ENCODE peak calls at places on chromosomes 6 and 20, in six cellular contexts. R is neuronal stem cell, Q is IMR-90, U is PC-9, N is astrocyte, Y is fibroblast of lung. X is an unnamed sample.

GRCh38 chr6:149938571-149939462 is 3.0 kb upstream of the ULBP2 start:
- DNase-seq in Y (no peak), R (no peak), U (no peak), Q (no peak), N (no peak), X (peak)

GRCh38 chr6:132128424-132128823 is 177.3 kb upstream of the CCN2 start:
- DNase-seq in R (no peak), Y (peak), Q (peak), U (no peak), N (no peak), X (no peak)

GRCh38 chr6:14754636-14755513 is 491.0 kb upstream of the JARID2 start:
- DNase-seq in N (no peak), Q (no peak), Y (no peak), U (no peak), R (no peak), X (no peak)

GRCh38 chr6:39430968-39431523 is 108.5 kb upstream of the KCNK16 start:
- DNase-seq in R (no peak), Q (no peak), Y (no peak), U (no peak), N (no peak), X (no peak)

GRCh38 chr6:45933855-45934254 is 81.8 kb downstream of the CLIC5 start:
- DNase-seq in R (no peak), U (no peak), Y (no peak), Q (no peak), N (peak), X (no peak)

GRCh38 chr20:52207020-52207810 is 15.6 kb upstream of the ZFP64 start:
- DNase-seq in Y (no peak), N (no peak), U (no peak), R (no peak), Q (no peak), X (no peak)

GRCh38 chr6:97473979-97474378 is 191.0 kb upstream of the MMS22L start:
- DNase-seq in U (no peak), R (no peak), Y (no peak), N (peak), Q (no peak), X (peak)

GRCh38 chr20:12153616-12154015 is 235.9 kb downstream of the BTBD3 start:
- DNase-seq in N (peak), Q (peak), Y (peak), U (no peak), R (no peak), X (no peak)

GRCh38 chr20:43748274-43748673 is 21.5 kb upstream of the GTSF1L start:
- DNase-seq in Q (peak), Y (peak), U (no peak), R (no peak), N (no peak), X (no peak)

DNA sequence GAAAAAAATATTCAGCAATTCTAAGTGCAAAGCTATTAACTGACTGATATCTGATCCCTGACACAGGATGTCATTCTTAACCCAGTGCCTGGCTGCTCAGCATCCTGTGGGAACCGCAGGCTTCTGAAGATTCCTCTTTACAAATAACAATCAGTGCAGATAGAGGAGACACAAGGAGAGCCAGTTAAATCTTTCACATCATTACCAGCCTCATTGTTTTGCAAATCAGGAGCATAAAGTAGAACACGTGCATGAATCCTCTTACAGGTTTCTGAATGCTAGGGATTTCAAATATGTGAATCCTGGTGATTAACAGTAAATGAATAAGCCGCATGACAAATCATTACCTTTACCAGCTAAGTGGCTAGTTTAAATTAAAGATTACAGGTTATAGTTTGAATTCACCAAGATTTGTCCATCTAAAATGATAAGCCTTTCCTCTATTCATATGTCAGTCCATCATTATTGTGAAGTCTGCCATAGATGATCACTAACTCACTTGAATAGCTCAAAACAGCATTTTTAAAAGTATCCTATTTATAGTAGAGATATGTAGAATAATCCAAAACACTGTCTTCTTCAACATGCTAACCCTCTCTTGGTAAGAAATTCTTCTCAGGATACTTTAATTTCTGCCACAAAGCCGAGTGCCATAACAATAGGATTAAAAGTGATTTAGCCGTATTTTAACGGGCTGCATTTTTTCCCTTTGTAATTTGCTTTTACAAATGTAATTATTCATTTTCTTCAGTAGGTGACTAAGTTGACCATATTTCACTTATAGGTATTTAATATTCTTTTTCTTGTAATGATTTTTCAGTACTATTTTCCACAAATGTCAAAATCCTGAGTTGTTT is 367.3 kb upstream of the EPHA7 start:
- DNase-seq in U (no peak), N (no peak), R (peak), Q (no peak), Y (no peak), X (no peak)
- H3K27ac ChIP-seq in U (no peak), N (no peak), R (no peak), Q (no peak), Y (no peak), X (no peak)

GRCh38 chr20:38109025-38109541 is 56.0 kb downstream of the TGM2 start:
- DNase-seq in R (no peak), U (no peak), Y (peak), N (peak), Q (peak), X (no peak)
- H2AFZ ChIP-seq in R (no peak), U (no peak), Y (no peak), N (no peak), Q (no peak), X (no peak)

GRCh38 chr6:3001773-3002293 is 2.1 kb downstream of the NQO2 start:
- DNase-seq in Q (peak), R (no peak), Y (peak), N (peak), U (peak), X (peak)

GRCh38 chr6:2993755-2994317 is 5.9 kb upstream of the NQO2 start:
- DNase-seq in Y (no peak), Q (no peak), U (no peak), R (no peak), N (no peak), X (no peak)

GRCh38 chr6:3001146-3001772 is 1.6 kb downstream of the NQO2 start:
- DNase-seq in U (no peak), R (no peak), Q (no peak), N (no peak), Y (no peak), X (no peak)

GRCh38 chr6:2999621-3000455 is at the start of gene NQO2:
- DNase-seq in N (peak), R (peak), Y (peak), U (peak), Q (peak), X (peak)

DNA sequence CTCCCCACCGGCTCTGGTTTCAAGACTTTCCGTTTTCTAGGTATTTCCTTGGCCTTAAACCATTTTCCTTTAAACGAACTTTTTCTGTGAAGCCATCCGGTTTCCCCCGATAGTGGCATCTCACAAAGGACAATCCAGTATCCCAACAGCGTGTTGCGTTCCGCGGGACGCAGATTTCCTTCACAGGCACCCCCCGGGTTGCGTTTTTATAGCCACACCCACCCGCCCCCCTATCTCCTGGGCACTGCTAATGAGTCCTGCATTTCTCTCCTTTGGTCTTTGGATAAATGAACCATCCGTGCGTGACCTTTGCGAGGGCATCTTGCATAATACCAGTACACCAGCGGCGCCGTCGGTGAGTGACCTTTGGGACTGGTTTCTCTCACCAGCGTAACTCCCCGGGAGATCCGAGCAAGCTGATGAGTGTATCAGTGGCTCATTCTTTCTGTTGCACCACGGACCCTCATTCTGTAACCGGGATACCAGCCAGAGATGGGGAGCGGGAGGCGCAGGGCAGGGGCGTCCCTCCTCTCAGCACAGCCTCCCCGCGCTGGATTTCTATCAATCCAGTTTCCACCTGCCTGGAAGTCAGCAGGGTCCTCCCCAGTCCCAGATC is 581 bp upstream of the NQO2 start:
- DNase-seq in N (peak), Q (peak), R (no peak), U (peak), Y (peak), X (no peak)
- H3K27ac ChIP-seq in N (peak), Q (no peak), R (no peak), U (peak), Y (peak), X (no peak)

GRCh38 chr6:33104893-33105292 is 29.1 kb downstream of the HLA-DPB1 start:
- DNase-seq in R (no peak), U (no peak), Y (no peak), Q (no peak), N (no peak), X (no peak)
- H2AFZ ChIP-seq in R (peak), U (no peak), Y (no peak), Q (no peak), N (no peak), X (peak)

DNA sequence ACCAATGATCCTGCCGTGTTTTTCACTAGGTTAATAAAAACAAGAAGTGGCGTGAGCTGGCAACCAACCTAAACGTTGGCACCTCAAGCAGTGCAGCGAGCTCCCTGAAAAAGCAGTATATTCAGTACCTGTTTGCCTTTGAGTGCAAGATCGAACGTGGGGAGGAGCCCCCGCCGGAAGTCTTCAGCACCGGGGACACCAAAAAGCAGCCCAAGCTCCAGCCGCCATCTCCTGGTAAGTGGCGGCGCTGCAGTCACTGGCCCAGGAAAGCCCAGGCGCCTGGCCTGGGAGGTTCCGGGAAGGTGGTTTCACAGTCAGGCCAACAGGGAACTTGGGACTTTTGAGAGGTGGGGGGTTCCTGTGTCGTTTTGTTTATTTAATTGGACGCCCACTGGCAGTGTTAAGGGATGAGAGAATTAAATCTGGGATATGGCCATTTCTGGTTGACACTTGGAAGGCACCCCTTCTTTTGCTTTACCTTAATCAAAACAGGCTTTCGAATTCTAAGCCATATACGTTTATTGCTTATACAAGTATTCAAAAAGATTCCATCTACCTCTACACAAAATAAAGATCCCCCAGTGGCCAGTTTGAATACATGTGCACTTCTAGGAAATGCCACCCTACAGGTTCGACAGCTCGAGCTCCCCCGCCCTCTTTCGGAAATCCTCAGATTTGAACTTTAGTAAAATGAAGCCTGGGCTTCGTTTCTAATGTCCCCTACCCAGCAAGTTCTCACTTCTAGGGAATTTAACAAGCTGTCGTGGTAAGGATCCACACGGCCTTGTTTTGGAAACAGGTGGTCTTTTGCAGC is 138.9 kb downstream of the TMEM242 start:
- DNase-seq in R (peak), U (no peak), Q (peak), Y (peak), N (peak), X (peak)
- H3K27ac ChIP-seq in R (no peak), U (no peak), Q (no peak), Y (no peak), N (no peak), X (peak)

GRCh38 chr6:167350731-167351655 is 26.1 kb downstream of the TTLL2 start:
- DNase-seq in N (peak), U (no peak), R (peak), Q (no peak), Y (peak), X (peak)
- H2AFZ ChIP-seq in N (peak), U (no peak), R (peak), Q (no peak), Y (no peak), X (no peak)

GRCh38 chr6:79045966-79046365 is 32.1 kb downstream of the PHIP start:
- DNase-seq in R (no peak), Y (no peak), U (no peak), Q (no peak), N (no peak), X (no peak)

GRCh38 chr6:79040083-79040482 is 38.0 kb downstream of the PHIP start:
- DNase-seq in N (peak), Q (peak), Y (peak), U (no peak), R (no peak), X (no peak)

GRCh38 chr6:79038061-79038460 is 40.0 kb downstream of the PHIP start:
- DNase-seq in R (no peak), Q (peak), Y (no peak), U (no peak), N (no peak), X (no peak)

GRCh38 chr6:79042799-79043126 is 35.3 kb downstream of the PHIP start:
- DNase-seq in Q (no peak), R (no peak), N (no peak), U (no peak), Y (no peak), X (no peak)

DNA sequence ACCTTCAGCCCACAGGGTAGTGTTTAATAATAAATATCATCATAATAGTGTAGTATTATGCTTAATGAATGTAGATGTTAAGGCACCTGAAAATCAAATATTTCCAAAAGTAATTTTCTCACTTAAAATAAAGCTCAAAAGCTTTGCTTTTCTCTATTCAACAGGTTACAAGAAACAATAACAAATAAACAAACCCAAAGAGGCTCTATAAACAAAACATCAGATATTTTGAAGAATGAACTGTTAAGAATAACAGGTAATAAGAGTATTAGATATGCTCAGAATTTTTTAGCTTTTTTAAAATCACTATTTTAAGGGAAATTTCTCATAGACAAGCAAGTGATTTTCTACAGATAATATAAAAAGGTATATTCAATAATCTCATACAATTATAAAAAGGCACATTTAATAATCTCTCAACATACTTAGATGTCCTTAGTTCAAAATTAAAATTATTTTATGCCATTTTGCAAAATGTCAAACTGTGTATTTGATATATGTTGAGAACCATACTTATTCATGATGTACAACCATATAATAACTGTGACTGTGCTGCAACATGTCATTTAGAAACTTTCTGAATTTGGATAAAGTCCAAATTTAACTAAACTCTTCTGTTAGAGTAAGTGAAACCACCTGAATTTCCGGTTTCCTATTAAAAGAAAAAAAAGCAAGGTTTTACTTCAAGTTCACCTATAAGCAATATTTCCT is 35.8 kb downstream of the PHIP start:
- DNase-seq in U (no peak), N (no peak), Y (no peak), Q (no peak), R (no peak), X (no peak)
- H3K27ac ChIP-seq in U (no peak), N (no peak), Y (no peak), Q (no peak), R (no peak), X (no peak)

DNA sequence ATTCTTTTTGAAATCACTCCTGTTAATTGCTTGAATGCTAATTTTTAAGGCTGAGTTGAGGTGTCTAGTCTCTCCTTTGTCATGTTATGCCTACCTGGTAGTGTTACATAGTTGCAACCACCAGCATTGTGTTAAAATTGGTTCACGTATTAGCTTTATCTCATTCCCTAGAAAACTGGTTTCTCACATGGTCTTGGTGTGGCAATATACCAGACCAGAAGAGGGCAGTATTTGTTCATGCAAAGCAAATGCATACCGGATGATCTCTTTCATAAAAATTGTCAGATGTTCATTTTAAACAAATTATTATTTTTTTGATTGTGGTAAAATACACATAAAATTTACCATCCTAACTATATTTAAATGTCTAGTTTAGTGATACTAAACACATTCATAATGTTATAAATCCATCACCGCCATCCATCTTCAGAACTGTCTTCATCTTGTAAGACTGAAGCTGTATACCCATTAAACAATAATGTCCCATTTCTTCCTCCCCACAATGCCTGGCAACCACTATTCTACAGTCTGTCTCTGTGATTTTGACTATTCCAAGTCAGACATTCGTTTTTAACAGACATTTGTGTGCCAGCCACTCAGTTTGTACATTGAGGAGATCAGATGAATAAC is 92.8 kb downstream of the ATRN start:
- DNase-seq in Q (peak), R (peak), U (no peak), N (peak), Y (peak), X (peak)
- H2AFZ ChIP-seq in Q (no peak), R (no peak), U (no peak), N (no peak), Y (no peak), X (no peak)

GRCh38 chr6:10411131-10411914 is 3.6 kb downstream of the TFAP2A start:
- DNase-seq in N (no peak), U (no peak), R (no peak), Y (no peak), Q (no peak), X (no peak)

GRCh38 chr6:10412948-10413849 is 1.7 kb downstream of the TFAP2A start:
- DNase-seq in R (no peak), Y (no peak), Q (no peak), U (peak), N (no peak), X (peak)

GRCh38 chr6:10411915-10412164 is 3.0 kb downstream of the TFAP2A start:
- DNase-seq in R (no peak), U (no peak), Q (no peak), Y (no peak), N (no peak), X (no peak)

GRCh38 chr6:10413850-10414765 is 766 bp downstream of the TFAP2A start:
- DNase-seq in N (no peak), U (peak), R (no peak), Y (no peak), Q (no peak), X (no peak)

DNA sequence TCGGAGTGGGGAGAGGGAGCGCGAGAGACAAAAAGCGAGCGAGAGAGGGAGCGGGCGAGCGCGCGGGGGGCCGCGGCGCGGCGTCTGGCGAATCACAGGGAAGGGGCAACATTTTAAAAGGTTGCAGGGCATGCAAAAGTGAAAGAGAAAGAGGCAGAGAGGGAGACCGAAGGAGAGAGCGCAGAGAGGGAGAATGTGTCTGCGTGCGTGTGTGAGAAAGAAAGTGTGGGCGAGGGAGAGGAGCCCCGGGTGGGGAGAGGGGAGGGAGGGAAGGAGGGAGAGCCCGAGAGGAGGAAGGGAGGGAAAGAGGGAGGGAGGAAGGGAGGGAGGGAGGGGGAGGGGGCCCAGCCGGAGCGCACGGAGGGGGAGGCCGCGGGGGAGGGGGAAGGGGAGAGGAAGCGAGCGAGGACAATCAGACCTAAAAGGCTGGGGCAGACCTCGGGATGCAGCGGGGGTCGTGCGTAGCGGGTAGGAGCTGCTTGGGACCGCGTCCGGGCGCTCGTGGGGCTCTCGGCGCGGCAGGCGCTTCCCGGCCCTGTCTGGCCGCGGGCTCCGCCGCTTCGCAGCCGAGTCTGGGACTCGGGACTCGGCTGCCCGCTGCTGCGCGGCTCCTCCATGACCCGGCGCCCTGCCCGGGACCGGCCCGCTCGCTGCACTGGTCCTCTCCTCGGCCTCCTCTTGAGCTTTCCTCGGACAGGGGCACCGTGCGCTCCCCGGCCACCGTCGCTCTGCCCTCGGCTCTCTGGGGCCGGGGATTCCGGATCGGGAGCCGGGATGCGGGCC is 2.5 kb downstream of the TFAP2A start:
- DNase-seq in N (peak), U (peak), Y (peak), R (no peak), Q (peak), X (no peak)
- H3K27ac ChIP-seq in N (no peak), U (peak), Y (no peak), R (no peak), Q (peak), X (no peak)